ENCODE peak calls at places on chromosome 18, in nine cellular contexts. G, Y, D, W, E, R, C, Q and O are unnamed samples.

GRCh38 chr18:79916546-79917350 is 34.7 kb downstream of the SLC66A2 start:
- DNase-seq in R (no peak), E (no peak), Q (no peak), Y (no peak), D (no peak), G (peak; percentile 57), C (peak; percentile 36), W (no peak), O (no peak)

GRCh38 chr18:3084206-3084605 is 71.3 kb upstream of the LPIN2 start:
- DNase-seq in W (no peak), G (no peak), Y (no peak), C (no peak), E (no peak), Q (no peak), D (no peak), R (no peak), O (no peak)

GRCh38 chr18:11845653-11846052 is 5.6 kb upstream of the CHMP1B start:
- DNase-seq in R (no peak), D (no peak), C (no peak), E (no peak), G (no peak), Y (no peak), Q (no peak), W (no peak), O (no peak)

GRCh38 chr18:59559528-59559927 is 137.7 kb downstream of the CCBE1 start:
- DNase-seq in D (no peak), R (no peak), W (no peak), Y (no peak), C (no peak), G (no peak), Q (no peak), E (no peak), O (no peak)

GRCh38 chr18:26646897-26647296 is 98.5 kb upstream of the KCTD1 start:
- DNase-seq in G (no peak), Q (no peak), Y (no peak), W (no peak), D (no peak), C (no peak), R (peak; percentile 19), E (no peak), O (no peak)

GRCh38 chr18:58310517-58310916 is 266.5 kb downstream of the NEDD4L start:
- DNase-seq in G (no peak), Y (no peak), W (no peak), C (peak; percentile 89), R (no peak), Q (no peak), D (no peak), E (peak; percentile 33), O (peak; percentile 23)

GRCh38 chr18:58080516-58080915 is 36.5 kb downstream of the NEDD4L start:
- DNase-seq in E (no peak), Y (no peak), Q (no peak), W (no peak), G (no peak), R (no peak), C (no peak), D (no peak), O (no peak)

GRCh38 chr18:54946149-54946581 is 13.1 kb downstream of the CCDC68 start:
- DNase-seq in Y (no peak), G (no peak), E (no peak), D (peak; percentile 14), C (no peak), Q (no peak), W (no peak), R (peak; percentile 63), O (no peak)

GRCh38 chr18:38493991-38494559 is 928.5 kb upstream of the CELF4 start:
- DNase-seq in G (no peak), D (no peak), R (no peak), E (no peak), Q (no peak), W (no peak), Y (no peak), C (no peak), O (no peak)

GRCh38 chr18:57542801-57543427 is 43.6 kb downstream of the FECH start:
- DNase-seq in D (no peak), W (peak; percentile 81), G (no peak), E (peak; percentile 93), R (no peak), C (no peak), Q (no peak), Y (peak; percentile 23), O (no peak)

GRCh38 chr18:70382992-70383717 is 94.3 kb downstream of the SOCS6 start:
- DNase-seq in E (no peak), Q (no peak), G (no peak), D (no peak), R (no peak), C (no peak), W (no peak), Y (no peak), O (no peak)

GRCh38 chr18:68769423-68769822 is 28.5 kb upstream of the CCDC102B start:
- DNase-seq in Y (no peak), Q (no peak), E (peak; percentile 45), C (no peak), D (no peak), R (no peak), W (peak; percentile 74), G (no peak), O (no peak)

GRCh38 chr18:47150824-47151366 is 595 bp upstream of the HDHD2 start:
- DNase-seq in W (peak; percentile 5), D (no peak), R (peak; percentile 1), C (no peak), E (peak; percentile 21), G (no peak), Y (peak; percentile 18), Q (no peak), O (peak; percentile 13)

GRCh38 chr18:36809590-36810381 is 19.0 kb downstream of the TPGS2 start:
- DNase-seq in R (peak; percentile 59), G (no peak), Q (peak; percentile 11), E (peak; percentile 83), Y (peak; percentile 32), W (peak; percentile 74), C (no peak), D (peak; percentile 82), O (peak; percentile 14)

GRCh38 chr18:3706279-3707097 is 256.5 kb downstream of the TGIF1 start:
- DNase-seq in R (no peak), D (peak; percentile 86), C (no peak), Y (no peak), E (no peak), Q (no peak), W (peak; percentile 57), G (no peak), O (no peak)

GRCh38 chr18:54255141-54255540 is 14.2 kb upstream of the POLI start:
- DNase-seq in Y (no peak), G (no peak), E (no peak), Q (no peak), R (no peak), C (no peak), D (no peak), W (no peak), O (no peak)

GRCh38 chr18:52070295-52070756 is 269.7 kb upstream of the DCC start:
- DNase-seq in Y (peak; percentile 20), C (no peak), R (no peak), G (no peak), D (no peak), E (no peak), W (no peak), Q (no peak), O (no peak)

GRCh38 chr18:76554788-76555187 is 59.7 kb upstream of the ZNF516 start:
- DNase-seq in Y (no peak), C (no peak), G (no peak), D (no peak), W (no peak), E (no peak), Q (no peak), R (no peak), O (no peak)

GRCh38 chr18:78138993-78139496 is 840.6 kb upstream of the SALL3 start:
- DNase-seq in E (no peak), Q (no peak), C (no peak), W (no peak), R (no peak), Y (no peak), D (no peak), G (no peak), O (no peak)

GRCh38 chr18:24270358-24270936 is 127.2 kb downstream of the OSBPL1A start:
- DNase-seq in Y (no peak), Q (no peak), G (no peak), R (peak; percentile 25), C (no peak), D (no peak), E (peak; percentile 11), W (peak; percentile 6), O (no peak)

GRCh38 chr18:59604877-59605276 is 92.3 kb downstream of the CCBE1 start:
- DNase-seq in C (no peak), R (no peak), E (peak; percentile 71), Y (no peak), Q (no peak), G (no peak), W (peak; percentile 34), D (no peak), O (no peak)

GRCh38 chr18:22238036-22238435 is 68.6 kb downstream of the GATA6 start:
- DNase-seq in R (no peak), E (no peak), G (no peak), Y (no peak), D (no peak), Q (no peak), C (no peak), W (no peak), O (no peak)
- TF ChIP-seq CTCF in R (no peak), E (no peak), G (no peak), Y (no peak), D (no peak), Q (no peak), C (no peak), W (no peak), O (no peak)

GRCh38 chr18:10015941-10016819 is 102.4 kb downstream of the VAPA start:
- DNase-seq in Q (no peak), E (peak; percentile 97), R (peak; percentile 63), C (no peak), Y (no peak), D (no peak), G (no peak), W (peak; percentile 97), O (no peak)
- TF ChIP-seq CTCF in Q (no peak), E (peak; percentile 79), R (peak; percentile 44), C (no peak), Y (no peak), D (no peak), G (no peak), W (peak; percentile 70), O (no peak)

GRCh38 chr18:28963481-28963880 is 786.6 kb upstream of the CDH2 start:
- DNase-seq in R (no peak), C (no peak), Y (no peak), D (no peak), W (peak; percentile 45), E (peak; percentile 66), G (no peak), Q (no peak), O (no peak)

GRCh38 chr18:28960146-28960545 is 783.2 kb upstream of the CDH2 start:
- DNase-seq in D (no peak), Y (no peak), G (no peak), W (peak; percentile 60), Q (no peak), E (peak; percentile 35), R (peak; percentile 59), C (no peak), O (no peak)

GRCh38 chr18:28961669-28962228 is 784.8 kb upstream of the CDH2 start:
- DNase-seq in C (no peak), W (peak; percentile 43), Q (no peak), R (peak; percentile 73), E (peak; percentile 47), G (peak; percentile 45), Y (peak; percentile 26), D (no peak), O (peak; percentile 47)
- TF ChIP-seq CTCF in C (peak; percentile 54), W (peak; percentile 77), Q (peak; percentile 70), R (peak; percentile 76), E (peak; percentile 48), G (no peak), Y (peak; percentile 67), D (peak; percentile 27), O (peak; percentile 27)

GRCh38 chr18:48680871-48681270 is 142.0 kb downstream of the CTIF start:
- DNase-seq in C (peak; percentile 67), Y (no peak), D (no peak), E (no peak), W (no peak), Q (no peak), R (no peak), G (peak; percentile 88), O (peak; percentile 73)
- TF ChIP-seq CTCF in C (no peak), Y (no peak), D (no peak), E (no peak), W (no peak), Q (no peak), R (no peak), G (no peak), O (no peak)